ENCODE peak calls at places on chromosomes 7 and 10, in six cellular contexts. E, A, T, I, B and D are unnamed samples.

GRCh38 chr7:33210958-33211357 is 81.6 kb downstream of the BBS9 start:
- DNase-seq in E (no peak), A (no peak), T (no peak), I (no peak), B (no peak), D (no peak)

GRCh38 chr10:110843796-110844616 is 27.7 kb upstream of the PDCD4 start:
- DNase-seq in E (no peak), A (no peak), T (no peak), I (no peak), B (no peak), D (no peak)

GRCh38 chr7:55381696-55382095 is 16.6 kb downstream of the LANCL2 start:
- DNase-seq in E (no peak), A (no peak), T (no peak), I (no peak), B (no peak), D (no peak)

GRCh38 chr7:90661290-90662151 is 65.4 kb downstream of the CDK14 start:
- DNase-seq in E (no peak), A (no peak), T (no peak), I (no peak), B (no peak), D (no peak)

GRCh38 chr10:69816963-69817605 is 15.4 kb downstream of the COL13A1 start:
- DNase-seq in E (no peak), A (no peak), T (no peak), I (no peak), B (no peak), D (no peak)

GRCh38 chr7:111654414-111654813 is 92.1 kb upstream of the IMMP2L start:
- DNase-seq in E (no peak), A (no peak), T (no peak), I (no peak), B (no peak), D (no peak)

GRCh38 chr10:3773465-3774017 is 11.5 kb downstream of the KLF6 start:
- DNase-seq in E (no peak), A (no peak), T (no peak), I (no peak), B (peak; percentile 12), D (no peak)

GRCh38 chr10:57921140-57921539 is 346.6 kb downstream of the IPMK start:
- DNase-seq in E (no peak), A (no peak), T (no peak), I (no peak), B (no peak), D (no peak)

GRCh38 chr7:22613466-22613865 is 113.5 kb upstream of the STEAP1B start:
- DNase-seq in E (no peak), A (no peak), T (no peak), I (no peak), B (no peak), D (no peak)

GRCh38 chr7:73683916-73684693 is 708 bp downstream of the BUD23 start:
- DNase-seq in E (no peak), A (no peak), T (no peak), I (no peak), B (peak; percentile 26), D (no peak)

GRCh38 chr10:51086695-51087094 is 12.4 kb downstream of the PRKG1 start:
- DNase-seq in E (no peak), A (no peak), T (no peak), I (no peak), B (no peak), D (no peak)

GRCh38 chr10:92594194-92594593 is 1.3 kb downstream of the KIF11 start:
- DNase-seq in E (no peak), A (no peak), T (no peak), I (no peak), B (peak; percentile 22), D (no peak)

GRCh38 chr10:15209827-15210509 is 41.5 kb upstream of the NMT2 start:
- DNase-seq in E (no peak), A (peak; percentile 90), T (peak; percentile 60), I (peak; percentile 94), B (peak; percentile 78), D (peak; percentile 78)

GRCh38 chr10:79349072-79349491 is 1.8 kb downstream of the PPIF start:
- DNase-seq in E (no peak), A (peak; percentile 54), T (no peak), I (no peak), B (no peak), D (no peak)

GRCh38 chr7:156841497-156841896 is 51.5 kb downstream of the LMBR1 start:
- DNase-seq in E (no peak), A (no peak), T (no peak), I (no peak), B (no peak), D (no peak)

GRCh38 chr7:11716185-11716584 is 115.8 kb downstream of the THSD7A start:
- DNase-seq in E (no peak), A (no peak), T (peak; percentile 15), I (no peak), B (peak; percentile 70), D (no peak)

GRCh38 chr7:96508371-96508770 is 186.5 kb upstream of the SLC25A13 start:
- DNase-seq in E (no peak), A (no peak), T (no peak), I (no peak), B (no peak), D (no peak)

GRCh38 chr10:110618206-110618605 is 25.9 kb upstream of the RBM20 start:
- DNase-seq in E (no peak), A (no peak), T (no peak), I (no peak), B (no peak), D (no peak)

GRCh38 chr10:112858990-112859520 is 91.0 kb upstream of the TCF7L2 start:
- DNase-seq in E (no peak), A (no peak), T (no peak), I (no peak), B (no peak), D (no peak)